ENCODE peak calls at places on chromosomes 2 and 18, in four cellular contexts. T is K562, M is GM12891, A is GM12878. G is an unnamed sample.

GRCh38 chr2:117785740-117786139 is 28.8 kb upstream of the DDX18 start:
- DNase-seq in M (no peak), T (peak; percentile 44), A (no peak), G (peak; percentile 48)

GRCh38 chr2:104857262-104858221 is 3.6 kb downstream of the POU3F3 start:
- DNase-seq in M (no peak), A (no peak), T (no peak), G (no peak)

GRCh38 chr2:20618468-20618885 is 32.4 kb downstream of the HS1BP3 start:
- DNase-seq in T (no peak), M (no peak), A (no peak), G (no peak)

GRCh38 chr2:240991378-240992263 is 6.8 kb upstream of the SNED1 start:
- DNase-seq in T (no peak), M (no peak), A (no peak), G (no peak)

GRCh38 chr18:75915941-75916640 is 488.6 kb upstream of the SMIM21 start:
- DNase-seq in M (peak; percentile 25), A (no peak), T (peak; percentile 11), G (no peak)

GRCh38 chr18:63788447-63789096 is 13.4 kb downstream of the SERPINB7 start:
- DNase-seq in A (no peak), M (no peak), T (no peak), G (peak; percentile 86)

GRCh38 chr2:133456156-133456555 is 112.1 kb downstream of the NCKAP5 start:
- DNase-seq in T (no peak), M (no peak), A (no peak), G (no peak)

GRCh38 chr2:207478572-207478971 is 51.2 kb upstream of the CREB1 start:
- DNase-seq in A (no peak), T (no peak), M (no peak), G (peak; percentile 52)

GRCh38 chr2:112229365-112229764 is 25.5 kb downstream of the ZC3H8 start:
- DNase-seq in M (no peak), T (no peak), A (no peak), G (no peak)

GRCh38 chr2:216789088-216789487 is 70.8 kb downstream of the TNP1 start:
- DNase-seq in A (no peak), T (no peak), M (no peak), G (no peak)

GRCh38 chr2:101781326-101781725 is 83.8 kb downstream of the MAP4K4 start:
- DNase-seq in T (no peak), A (no peak), M (no peak), G (peak; percentile 6)

GRCh38 chr2:219627105-219628100 is at the start of gene SLC4A3:
- DNase-seq in A (no peak), T (peak; percentile 80), M (no peak), G (no peak)
- TF ChIP-seq SPI1 in A (no peak), T (no peak), M (no peak), G (no peak)

DNA sequence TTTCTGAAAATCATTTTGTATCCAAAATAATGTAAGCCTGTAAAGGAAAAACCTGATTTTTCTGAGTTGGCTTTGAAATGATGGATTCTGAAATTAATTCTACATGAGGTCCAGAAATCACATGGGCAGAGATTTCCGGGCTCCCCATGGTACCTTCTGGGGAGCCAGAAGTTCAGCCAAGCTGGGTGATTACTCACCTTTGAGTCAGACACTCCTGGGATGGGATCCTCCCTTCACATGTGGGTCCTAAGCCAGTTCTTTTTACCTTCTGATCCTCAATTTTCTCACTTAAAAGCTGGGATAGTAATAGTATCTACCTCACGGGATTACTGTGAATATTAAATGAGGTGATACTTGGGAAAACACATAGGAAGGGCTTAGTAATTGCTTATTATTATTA is 179.8 kb upstream of the EPAS1 start:
- DNase-seq in M (no peak), T (no peak), A (no peak), G (no peak)
- TF ChIP-seq SPI1 in M (no peak), T (no peak), A (no peak), G (no peak)

GRCh38 chr2:161976927-161977326 is 97.1 kb downstream of the DPP4 start:
- DNase-seq in M (no peak), T (no peak), A (no peak), G (no peak)

GRCh38 chr2:161975813-161976160 is 98.2 kb downstream of the DPP4 start:
- DNase-seq in M (no peak), T (no peak), A (no peak), G (no peak)

GRCh38 chr2:161974417-161974816 is 99.6 kb downstream of the DPP4 start:
- DNase-seq in T (no peak), A (no peak), M (no peak), G (no peak)

GRCh38 chr2:161976300-161976699 is 97.7 kb downstream of the DPP4 start:
- DNase-seq in M (no peak), T (no peak), A (no peak), G (no peak)

GRCh38 chr2:161975062-161975812 is 98.8 kb downstream of the DPP4 start:
- DNase-seq in A (no peak), T (no peak), M (no peak), G (no peak)
- TF ChIP-seq SPI1 in A (no peak), T (no peak), M (no peak), G (peak; percentile 28)

GRCh38 chr2:18242716-18243115 is 317.7 kb downstream of the RDH14 start:
- DNase-seq in A (no peak), T (no peak), M (no peak), G (no peak)

GRCh38 chr2:18245375-18245774 is 315.1 kb downstream of the RDH14 start:
- DNase-seq in A (no peak), M (no peak), T (no peak), G (no peak)

GRCh38 chr2:18247282-18248110 is 313.0 kb downstream of the RDH14 start:
- DNase-seq in A (no peak), M (no peak), T (no peak), G (no peak)

GRCh38 chr2:18244840-18245239 is 315.6 kb downstream of the RDH14 start:
- DNase-seq in A (no peak), M (no peak), T (no peak), G (no peak)

GRCh38 chr2:18243831-18244230 is 316.6 kb downstream of the RDH14 start:
- DNase-seq in M (no peak), T (no peak), A (no peak), G (no peak)
- TF ChIP-seq SPI1 in M (no peak), T (no peak), A (no peak), G (no peak)

GRCh38 chr2:71720283-71720560 is 266.9 kb downstream of the DYSF start:
- DNase-seq in M (no peak), T (no peak), A (no peak), G (no peak)
- TF ChIP-seq SPI1 in M (no peak), T (no peak), A (no peak), G (no peak)

GRCh38 chr2:124343827-124344498 is 318.9 kb downstream of the CNTNAP5 start:
- DNase-seq in T (no peak), M (no peak), A (no peak), G (no peak)

GRCh38 chr2:124347209-124347608 is 322.1 kb downstream of the CNTNAP5 start:
- DNase-seq in M (no peak), A (no peak), T (no peak), G (no peak)
- TF ChIP-seq SPI1 in M (no peak), A (no peak), T (no peak), G (no peak)

GRCh38 chr2:212882626-212883025 is 268.8 kb downstream of the IKZF2 start:
- DNase-seq in T (no peak), A (no peak), M (no peak), G (no peak)
- TF ChIP-seq SPI1 in T (no peak), A (no peak), M (no peak), G (no peak)

GRCh38 chr2:225337183-225337582 is 62.3 kb upstream of the NYAP2 start:
- DNase-seq in A (no peak), T (no peak), M (no peak), G (no peak)

DNA sequence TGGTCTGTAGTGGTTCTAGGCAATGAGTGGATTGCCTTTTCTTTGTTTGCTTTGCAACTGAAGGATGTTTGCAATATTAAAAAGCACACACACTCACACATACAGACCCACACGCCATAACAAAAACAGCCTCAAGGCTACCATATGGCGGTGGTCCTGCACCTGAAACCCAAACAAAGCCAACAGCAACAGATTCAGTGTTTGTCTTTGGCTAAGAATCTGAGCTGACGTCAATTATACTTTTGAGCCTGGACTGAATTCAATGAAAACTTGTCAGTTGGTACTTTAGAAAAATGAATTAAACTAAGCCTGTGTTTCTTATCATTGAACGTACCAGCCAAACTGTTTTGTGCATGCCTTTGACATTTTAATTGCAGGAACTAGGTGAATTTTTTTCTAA is 65.0 kb upstream of the NYAP2 start:
- DNase-seq in M (no peak), T (no peak), A (no peak), G (no peak)
- TF ChIP-seq SPI1 in M (no peak), T (no peak), A (no peak), G (no peak)

GRCh38 chr2:120892271-120892966 is 156.8 kb downstream of the GLI2 start:
- DNase-seq in T (no peak), A (no peak), M (no peak), G (no peak)

GRCh38 chr2:120892967-120893667 is 157.4 kb downstream of the GLI2 start:
- DNase-seq in A (no peak), T (no peak), M (no peak), G (no peak)

GRCh38 chr2:120889936-120890335 is 154.3 kb downstream of the GLI2 start:
- DNase-seq in A (no peak), T (no peak), M (no peak), G (no peak)

GRCh38 chr2:120888851-120889250 is 153.2 kb downstream of the GLI2 start:
- DNase-seq in M (no peak), A (no peak), T (no peak), G (no peak)

DNA sequence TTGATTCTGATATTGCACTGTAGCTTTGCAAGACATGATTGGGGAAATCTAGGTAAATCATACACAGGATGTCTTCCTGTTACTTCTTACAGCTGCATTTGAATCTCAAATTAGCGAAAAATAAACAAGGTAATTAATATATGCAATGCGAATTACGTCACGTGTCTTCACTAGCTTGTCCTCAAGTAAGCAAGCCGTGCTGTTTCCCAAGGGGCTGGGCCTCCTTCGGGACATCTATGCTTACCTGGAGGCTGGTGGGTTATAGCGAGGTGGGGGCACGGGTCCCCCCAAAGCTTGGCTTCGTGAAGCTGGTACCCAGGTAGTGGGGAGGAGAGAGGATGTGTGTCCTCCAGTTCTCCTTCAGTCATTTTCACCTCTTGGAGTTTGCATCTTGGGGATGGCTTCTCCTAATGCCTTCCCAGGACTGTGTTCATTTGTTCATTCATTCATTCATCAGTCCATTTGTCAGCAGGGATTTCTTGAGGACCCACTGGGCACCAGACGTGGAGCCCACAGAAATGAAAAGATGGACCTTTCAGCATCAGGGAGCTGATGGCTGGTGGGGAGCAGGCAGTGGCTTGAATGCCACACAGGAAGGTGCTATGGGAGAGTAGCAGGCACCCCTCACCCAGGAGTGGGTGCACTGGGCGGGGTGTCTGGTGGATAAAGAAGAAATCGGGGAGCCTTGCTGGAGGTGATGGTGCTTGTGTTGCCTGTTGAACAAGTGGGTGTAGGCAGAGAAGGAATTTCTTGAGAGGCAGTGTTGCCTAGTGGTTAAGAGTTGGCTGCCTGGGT is 155.1 kb downstream of the GLI2 start:
- DNase-seq in A (no peak), M (no peak), T (no peak), G (no peak)
- TF ChIP-seq SPI1 in A (no peak), M (no peak), T (no peak), G (no peak)

G was measured in HL-60.